ENCODE peak calls at places on chromosomes 2 and 18, in five cellular contexts. P is hepatocyte, V is stomach, R is heart right ventricle, U is cardiac muscle cell. T is an unnamed sample.

GRCh38 chr2:232931636-232932035 is 61.6 kb downstream of the SNORC start:
- DNase-seq in P (no peak), U (no peak), R (no peak), V (no peak), T (no peak)

GRCh38 chr18:62710417-62710816 is 4.9 kb upstream of the PHLPP1 start:
- DNase-seq in U (no peak), P (no peak), V (no peak), R (no peak), T (no peak)

GRCh38 chr2:9749546-9750223 is 93.6 kb upstream of the TAF1B start:
- DNase-seq in V (no peak), P (no peak), R (no peak), U (no peak), T (no peak)

GRCh38 chr18:79515944-79516351 is 120.2 kb downstream of the NFATC1 start:
- DNase-seq in V (no peak), U (peak; percentile 31), P (no peak), R (peak; percentile 2), T (peak; percentile 15)

GRCh38 chr2:14614011-14614410 is 18.5 kb upstream of the LRATD1 start:
- DNase-seq in P (no peak), U (no peak), R (no peak), V (no peak), T (no peak)

GRCh38 chr2:168312036-168312822 is 64.8 kb upstream of the STK39 start:
- DNase-seq in P (no peak), V (no peak), U (no peak), R (no peak), T (no peak)

GRCh38 chr2:154699560-154699901 is 1.0 kb downstream of the KCNJ3 start:
- DNase-seq in R (no peak), P (no peak), U (no peak), V (no peak), T (no peak)

GRCh38 chr2:226756131-226756530 is 43.5 kb downstream of the IRS1 start:
- DNase-seq in U (peak; percentile 27), R (no peak), V (no peak), P (peak; percentile 59), T (no peak)

GRCh38 chr2:181470815-181471214 is 13.6 kb downstream of the ITGA4 start:
- DNase-seq in V (no peak), P (no peak), U (no peak), R (no peak), T (no peak)

GRCh38 chr18:44465337-44465736 is 215.4 kb upstream of the SETBP1 start:
- DNase-seq in U (no peak), P (no peak), V (no peak), R (no peak), T (no peak)

GRCh38 chr18:23933407-23933806 is 81.1 kb upstream of the TTC39C start:
- DNase-seq in U (no peak), P (no peak), R (no peak), V (no peak), T (no peak)

GRCh38 chr2:128447538-128447885 is 128.8 kb upstream of the HS6ST1 start:
- DNase-seq in P (no peak), V (peak; percentile 7), U (no peak), R (no peak), T (no peak)

GRCh38 chr2:203646266-203646864 is 60.1 kb upstream of the CD28 start:
- DNase-seq in V (no peak), U (no peak), R (no peak), P (no peak), T (no peak)

GRCh38 chr2:240930631-240931318 is 24.6 kb downstream of the CROCC2 start:
- DNase-seq in U (no peak), V (peak; percentile 17), P (no peak), R (no peak), T (peak; percentile 29)

GRCh38 chr18:24364177-24364576 is 33.4 kb downstream of the OSBPL1A start:
- DNase-seq in V (no peak), R (no peak), P (no peak), U (no peak), T (no peak)

GRCh38 chr2:142857247-142858154 is 20.0 kb upstream of the KYNU start:
- DNase-seq in R (no peak), P (no peak), V (no peak), U (peak; percentile 52), T (no peak)

GRCh38 chr2:106885981-106886915 is at the start of gene ST6GAL2:
- DNase-seq in R (no peak), V (no peak), P (peak; percentile 48), U (peak; percentile 29), T (peak; percentile 71)

GRCh38 chr2:218400167-218400929 is 680 bp downstream of the CTDSP1 start:
- DNase-seq in P (peak; percentile 56), V (no peak), R (peak; percentile 52), U (peak; percentile 32), T (no peak)

GRCh38 chr2:241901500-241902351 is 32.2 kb downstream of the RTP5 start:
- DNase-seq in P (peak; percentile 72), R (no peak), U (peak; percentile 23), V (peak; percentile 39), T (no peak)

GRCh38 chr2:25372405-25373268 is 30.9 kb upstream of the DNMT3A start:
- DNase-seq in P (no peak), U (no peak), V (peak; percentile 24), R (no peak), T (no peak)

GRCh38 chr2:43043471-43043870 is 182.9 kb downstream of the ZFP36L2 start:
- DNase-seq in V (no peak), R (no peak), P (no peak), U (no peak), T (no peak)

GRCh38 chr2:43040084-43040854 is 186.1 kb downstream of the ZFP36L2 start:
- DNase-seq in P (peak; percentile 72), U (no peak), V (no peak), R (no peak), T (peak; percentile 30)

GRCh38 chr2:43039376-43040080 is 186.9 kb downstream of the ZFP36L2 start:
- DNase-seq in V (no peak), U (no peak), P (no peak), R (no peak), T (no peak)

GRCh38 chr2:43041167-43041566 is 185.2 kb downstream of the ZFP36L2 start:
- DNase-seq in R (no peak), P (peak; percentile 69), U (no peak), V (no peak), T (no peak)

DNA sequence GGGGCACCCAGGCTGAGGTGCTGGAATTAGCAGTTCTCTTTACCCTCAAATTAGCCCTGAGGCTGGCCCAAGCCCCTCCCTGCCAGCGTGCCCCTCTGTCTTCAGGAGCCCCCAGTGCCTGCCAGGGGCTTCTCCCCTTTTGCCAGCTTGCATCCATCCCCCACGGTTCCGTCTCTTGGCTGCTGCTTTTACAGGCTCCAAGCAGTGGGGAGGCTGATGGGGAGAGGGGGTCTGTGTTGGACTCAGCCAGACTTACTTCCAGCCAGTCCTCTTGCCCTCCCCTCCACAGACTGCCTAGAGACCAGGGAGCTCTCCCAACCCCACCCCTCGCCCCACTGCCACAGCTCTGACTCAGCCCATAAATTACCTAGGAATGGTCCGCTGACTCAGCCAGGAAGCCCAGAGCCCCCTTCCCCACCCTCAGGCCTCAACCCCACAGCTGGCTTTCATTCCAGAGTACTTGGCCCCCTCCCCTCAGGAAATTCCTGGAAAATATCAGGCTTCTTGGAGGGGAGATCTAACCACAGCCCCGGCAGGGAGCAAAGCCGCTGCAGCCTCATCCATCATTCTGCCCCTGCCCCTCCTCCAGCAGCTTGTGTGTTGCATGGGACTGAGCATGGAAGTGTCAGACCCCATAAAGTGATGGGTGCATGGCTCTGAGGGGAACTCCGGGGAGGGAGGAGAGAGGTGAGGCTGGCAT is 184.6 kb downstream of the ZFP36L2 start:
- DNase-seq in V (no peak), R (no peak), P (peak; percentile 96), U (peak; percentile 95), T (peak; percentile 22)
- H3K27ac ChIP-seq in V (no peak overlapping the region), R (peak overlapping the region; percentile 3), P (peak overlapping the region; percentile 97), U (no peak overlapping the region), T (no peak overlapping the region)

DNA sequence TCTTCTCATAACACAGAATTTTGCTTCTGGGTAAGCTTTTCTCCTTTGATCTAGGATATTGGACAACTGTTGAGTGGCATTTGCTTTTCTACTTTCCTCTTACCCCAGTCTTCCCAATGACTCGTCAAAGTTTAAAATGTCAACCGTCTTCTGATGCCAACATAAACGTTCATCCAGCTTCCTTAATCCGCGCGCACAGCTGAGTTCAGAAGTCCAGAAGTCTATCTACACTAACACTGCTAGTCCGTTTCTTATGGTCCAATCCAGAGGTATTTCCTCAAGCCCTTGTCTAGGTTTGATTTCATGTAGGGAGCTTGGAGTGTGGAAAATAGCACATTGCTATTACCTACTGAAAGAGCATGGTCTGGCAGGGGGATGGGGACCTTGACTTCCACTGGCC is 48.7 kb downstream of the MFSD6 start:
- DNase-seq in P (no peak), R (no peak), V (no peak), U (no peak), T (no peak)
- TF ChIP-seq CTCF in P (no peak), R (no peak), V (no peak), U (no peak), T (no peak)

DNA sequence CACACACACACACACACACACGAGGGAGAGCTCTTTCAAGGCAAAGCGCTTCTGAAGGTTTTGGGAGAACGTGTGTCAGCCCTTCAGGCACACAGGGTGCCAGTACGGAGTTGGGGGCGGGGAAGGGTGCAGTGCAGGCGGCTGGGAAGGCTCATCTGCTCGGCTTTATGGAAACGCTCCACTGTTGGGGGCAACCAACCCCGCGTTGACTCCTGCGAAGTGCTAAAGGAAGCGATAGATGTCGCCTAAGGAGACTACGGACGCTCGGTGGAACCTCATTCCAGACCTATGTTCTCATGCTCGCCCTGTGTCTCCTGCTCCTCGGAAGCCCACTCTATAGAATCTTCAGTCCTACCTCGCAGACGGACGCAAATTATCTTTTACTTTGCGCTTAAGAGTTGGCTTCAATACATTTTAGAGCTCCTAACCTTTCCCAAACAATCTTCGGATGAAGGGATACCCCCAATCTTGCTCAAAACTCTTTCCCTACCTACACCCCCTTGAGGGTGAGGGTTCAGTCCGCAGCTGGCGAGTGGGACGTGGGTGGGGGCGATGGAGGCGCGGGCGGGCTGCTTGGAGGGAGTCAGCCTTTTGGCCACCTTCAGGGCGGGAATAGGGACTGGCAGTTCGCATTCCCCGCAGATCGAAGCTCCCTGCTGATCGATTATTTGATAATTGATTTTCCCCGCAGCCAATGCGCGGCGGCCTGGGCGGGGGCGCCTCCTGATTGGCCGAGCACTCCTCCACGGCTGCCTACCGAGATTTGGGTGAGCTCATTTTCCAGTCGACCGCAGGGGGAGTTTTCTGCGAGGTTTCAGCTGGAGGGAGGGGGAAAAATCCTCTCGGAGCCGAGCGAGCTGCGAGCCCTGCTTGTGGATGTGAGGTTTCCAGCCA is 1.9 kb upstream of the MEIS1 start:
- DNase-seq in U (peak; percentile 98), P (peak; percentile 95), V (peak; percentile 88), R (peak; percentile 94), T (peak; percentile 91)
- H3K4me3 ChIP-seq in U (peak overlapping the region; percentile 94), P (peak overlapping the region; percentile 74), V (peak overlapping the region; percentile 70), R (peak overlapping the region; percentile 74), T (peak overlapping the region; percentile 81)

GRCh38 chr2:42053791-42054656 is 6.2 kb downstream of the PKDCC start:
- DNase-seq in R (peak; percentile 73), U (peak; percentile 58), P (no peak), V (no peak), T (peak; percentile 47)

GRCh38 chr2:42053482-42053790 is 5.6 kb downstream of the PKDCC start:
- DNase-seq in U (no peak), V (no peak), R (no peak), P (no peak), T (no peak)

GRCh38 chr2:42055573-42056514 is 8.0 kb downstream of the PKDCC start:
- DNase-seq in P (peak; percentile 89), U (no peak), V (peak; percentile 62), R (no peak), T (no peak)

GRCh38 chr2:42052702-42053481 is 5.1 kb downstream of the PKDCC start:
- DNase-seq in V (no peak), R (no peak), U (peak; percentile 92), P (peak; percentile 56), T (no peak)

GRCh38 chr2:42054657-42055430 is 7.0 kb downstream of the PKDCC start:
- DNase-seq in U (no peak), R (no peak), P (peak; percentile 78), V (peak; percentile 39), T (no peak)
- H3K27ac ChIP-seq in U (peak overlapping the region; percentile 92), R (peak overlapping the region; percentile 91), P (peak overlapping the region; percentile 95), V (no peak overlapping the region), T (no peak overlapping the region)

T was measured in dorsolateral prefrontal cortex.